ENCODE peak calls at places on chromosomes 16 and 17, in eight cellular contexts. L is HCT116, P is lower leg skin, C is K562, O is ovary, H is sigmoid colon, S is transverse colon, Z is stomach. V is an unnamed sample.

GRCh38 chr16:55944377-55944802 is 69.2 kb upstream of the CES5A start:
- DNase-seq in P (peak), O (peak), C (peak), L (peak), H (peak), Z (peak), S (peak), V (peak)

GRCh38 chr16:1492923-1493745 is at the start of gene TELO2:
- DNase-seq in C (peak), S (peak), L (peak), H (peak), P (peak), Z (peak), O (peak), V (peak)

GRCh38 chr16:70159355-70160348 is 13.9 kb upstream of the CLEC18C start:
- DNase-seq in L (no peak), H (no peak), S (no peak), Z (no peak), P (no peak), C (no peak), O (no peak), V (no peak)

GRCh38 chr17:4161179-4161559 is 18.2 kb downstream of the CYB5D2 start:
- DNase-seq in P (no peak), C (peak), O (no peak), H (no peak), S (no peak), Z (peak), L (no peak), V (peak)

GRCh38 chr17:61362396-61362795 is 37.2 kb upstream of the TBX2 start:
- DNase-seq in Z (no peak), C (no peak), S (no peak), P (no peak), H (no peak), L (no peak), O (no peak), V (no peak)

GRCh38 chr16:56198044-56198754 is 6.9 kb downstream of the GNAO1 start:
- DNase-seq in H (no peak), Z (no peak), L (no peak), O (no peak), S (no peak), C (no peak), P (no peak), V (no peak)

GRCh38 chr17:3573246-3574100 is 15.9 kb upstream of the TRPV3 start:
- DNase-seq in S (no peak), O (no peak), L (no peak), P (no peak), H (no peak), Z (no peak), C (no peak), V (no peak)

GRCh38 chr17:66290097-66290722 is 12.2 kb upstream of the PRKCA start:
- DNase-seq in C (peak), Z (no peak), P (no peak), L (no peak), O (no peak), H (no peak), S (no peak), V (no peak)

GRCh38 chr17:82670661-82671060 is 22.4 kb upstream of the WDR45B start:
- DNase-seq in S (no peak), C (no peak), O (no peak), L (no peak), P (no peak), Z (no peak), H (no peak), V (no peak)

GRCh38 chr17:2952174-2952845 is 111.1 kb downstream of the OR1D5 start:
- DNase-seq in S (no peak), C (no peak), L (no peak), Z (peak), P (no peak), H (peak), O (no peak), V (no peak)

GRCh38 chr17:76490112-76490710 is 11.0 kb downstream of the RHBDF2 start:
- DNase-seq in C (no peak), L (no peak), P (no peak), Z (no peak), S (no peak), H (no peak), O (no peak), V (no peak)

GRCh38 chr17:66540131-66540781 is 237.8 kb downstream of the PRKCA start:
- DNase-seq in O (peak), S (no peak), P (no peak), L (no peak), Z (no peak), H (peak), C (no peak), V (peak)

GRCh38 chr17:37516131-37516561 is 26.5 kb downstream of the DUSP14 start:
- DNase-seq in P (no peak), S (no peak), C (no peak), O (no peak), H (no peak), Z (no peak), L (no peak), V (peak)

GRCh38 chr16:65725156-65725845 is 603.4 kb upstream of the CDH11 start:
- DNase-seq in Z (no peak), C (no peak), L (no peak), S (no peak), O (peak), H (no peak), P (peak), V (no peak)

GRCh38 chr16:47461598-47462266 is 601 bp downstream of the PHKB start:
- DNase-seq in L (peak), S (peak), O (no peak), H (no peak), P (no peak), C (peak), Z (no peak), V (peak)

GRCh38 chr17:2837147-2837561 is 40.9 kb downstream of the RAP1GAP2 start:
- DNase-seq in P (no peak), O (no peak), Z (no peak), C (no peak), L (no peak), S (no peak), H (no peak), V (no peak)

GRCh38 chr16:342455-343213 is 9.9 kb downstream of the AXIN1 start:
- DNase-seq in S (no peak), H (no peak), P (no peak), O (no peak), C (no peak), Z (no peak), L (no peak), V (no peak)

GRCh38 chr17:63278731-63279442 is 167.2 kb downstream of the CYB561 start:
- DNase-seq in C (no peak), Z (no peak), O (no peak), S (no peak), P (no peak), H (no peak), L (no peak), V (no peak)

GRCh38 chr17:63282455-63282854 is 163.7 kb downstream of the CYB561 start:
- DNase-seq in C (no peak), O (no peak), P (no peak), H (no peak), Z (no peak), L (no peak), S (no peak), V (no peak)

GRCh38 chr17:63276821-63277220 is 169.3 kb downstream of the CYB561 start:
- DNase-seq in S (no peak), Z (no peak), P (no peak), C (no peak), O (no peak), L (no peak), H (no peak), V (no peak)

GRCh38 chr17:63277629-63278028 is 168.5 kb downstream of the CYB561 start:
- DNase-seq in H (no peak), P (no peak), S (no peak), O (no peak), Z (no peak), C (no peak), L (no peak), V (no peak)

DNA sequence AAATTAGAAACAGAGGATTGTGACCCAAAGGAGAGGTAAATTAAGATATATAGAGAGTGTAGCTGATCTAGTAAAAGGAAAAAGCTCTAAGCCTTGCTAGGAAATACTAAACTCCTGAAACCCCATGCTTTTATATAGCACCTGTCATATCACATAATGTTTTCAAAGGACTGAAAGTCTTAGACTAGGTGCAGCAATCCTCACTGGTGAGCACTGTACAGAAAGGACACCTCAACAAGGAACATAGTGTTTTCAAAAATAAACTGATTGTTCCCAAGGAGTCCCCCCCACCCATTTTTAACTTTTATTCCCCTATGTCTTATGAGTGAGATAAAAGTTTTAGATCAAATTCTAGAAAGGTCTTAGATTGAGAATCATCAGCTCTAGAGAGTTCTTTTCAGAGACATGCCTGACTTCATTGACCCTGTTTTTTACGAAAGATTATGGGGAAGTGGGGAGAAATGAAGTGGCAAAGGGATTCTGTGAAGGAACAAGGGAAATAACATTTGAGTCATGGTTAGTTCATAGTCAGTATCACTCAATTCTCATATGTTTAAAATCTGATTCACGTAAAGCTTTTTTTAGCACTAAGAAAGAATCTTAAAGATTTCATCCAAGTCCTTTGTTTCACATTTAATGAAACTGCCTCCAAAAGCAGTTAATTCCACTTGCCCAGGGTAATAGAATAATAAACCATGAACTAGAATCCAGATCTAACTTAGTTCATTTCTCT is 166.4 kb downstream of the CYB561 start:
- DNase-seq in C (no peak), Z (no peak), H (no peak), O (no peak), S (no peak), L (no peak), P (no peak), V (no peak)
- TF ChIP-seq POLR2A in C (no peak), Z (no peak), H (no peak), O (no peak), S (no peak), L (no peak), P (no peak), V (no peak)

DNA sequence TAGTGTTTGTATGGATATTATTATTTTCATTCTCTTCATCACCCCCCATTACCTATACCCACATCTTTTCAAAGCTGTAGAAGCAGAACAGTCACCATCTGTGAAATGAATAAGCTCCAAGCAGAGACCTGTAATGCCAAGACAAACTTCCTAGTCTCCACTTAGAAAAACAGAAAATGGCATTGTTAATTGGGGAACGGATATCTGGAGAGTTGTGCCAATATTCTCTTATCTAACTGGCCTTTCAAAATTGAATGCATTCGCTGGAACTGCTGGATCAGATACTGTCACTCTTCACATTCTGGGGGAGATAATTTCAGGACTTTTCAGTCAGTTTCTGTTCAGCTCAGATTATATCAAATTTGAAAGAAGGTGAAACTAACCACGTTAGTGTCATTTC is 464.4 kb upstream of the GOT2 start:
- DNase-seq in Z (no peak), L (no peak), O (no peak), P (no peak), C (no peak), H (no peak), S (no peak), V (no peak)
- TF ChIP-seq POLR2A in Z (no peak), L (no peak), O (no peak), P (no peak), C (no peak), H (no peak), S (no peak), V (no peak)

DNA sequence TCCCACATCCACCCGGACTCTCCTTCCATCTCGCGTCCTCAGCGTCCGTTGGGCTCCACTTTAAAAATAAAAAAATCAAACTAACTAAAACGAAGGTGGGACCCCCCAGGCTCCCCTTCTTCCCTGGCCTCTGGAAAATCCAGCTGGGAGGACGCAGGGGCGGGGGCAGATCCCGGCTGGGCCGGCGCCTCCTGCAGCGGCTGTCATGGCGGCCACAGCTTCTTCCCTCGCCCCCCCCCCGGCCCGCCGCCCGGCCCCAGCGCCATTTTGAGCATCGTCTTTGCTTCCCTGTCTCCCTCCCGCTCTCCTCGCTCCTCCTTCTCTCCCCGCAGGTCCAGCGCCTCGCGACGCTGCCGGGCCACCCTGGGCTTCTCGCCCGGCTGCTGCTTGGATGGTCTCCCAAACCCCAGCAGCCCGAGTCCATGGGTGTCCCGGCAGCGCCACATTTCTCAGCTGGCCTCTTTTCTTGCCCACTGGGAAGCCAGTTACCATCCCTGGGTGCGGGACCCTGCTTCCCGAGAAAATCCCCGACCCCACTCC is 3.3 kb downstream of the HOXB2 start:
- DNase-seq in S (peak), H (peak), P (peak), L (no peak), O (peak), C (peak), Z (no peak), V (no peak)
- TF ChIP-seq POLR2A in S (no peak), H (peak), P (no peak), L (no peak), O (no peak), C (peak), Z (no peak), V (peak)

GRCh38 chr16:30068750-30069574 is 3.4 kb downstream of the ALDOA start:
- DNase-seq in H (no peak), O (no peak), Z (no peak), S (peak), L (no peak), C (peak), P (no peak), V (no peak)
- TF ChIP-seq POLR2A in H (no peak), O (no peak), Z (no peak), S (no peak), L (no peak), C (peak), P (no peak), V (no peak)

GRCh38 chr16:27189335-27189972 is 13.9 kb upstream of the KDM8 start:
- DNase-seq in C (no peak), O (no peak), L (no peak), Z (peak), S (peak), P (no peak), H (no peak), V (no peak)
- TF ChIP-seq POLR2A in C (no peak), O (no peak), L (no peak), Z (no peak), S (no peak), P (no peak), H (no peak), V (no peak)

DNA sequence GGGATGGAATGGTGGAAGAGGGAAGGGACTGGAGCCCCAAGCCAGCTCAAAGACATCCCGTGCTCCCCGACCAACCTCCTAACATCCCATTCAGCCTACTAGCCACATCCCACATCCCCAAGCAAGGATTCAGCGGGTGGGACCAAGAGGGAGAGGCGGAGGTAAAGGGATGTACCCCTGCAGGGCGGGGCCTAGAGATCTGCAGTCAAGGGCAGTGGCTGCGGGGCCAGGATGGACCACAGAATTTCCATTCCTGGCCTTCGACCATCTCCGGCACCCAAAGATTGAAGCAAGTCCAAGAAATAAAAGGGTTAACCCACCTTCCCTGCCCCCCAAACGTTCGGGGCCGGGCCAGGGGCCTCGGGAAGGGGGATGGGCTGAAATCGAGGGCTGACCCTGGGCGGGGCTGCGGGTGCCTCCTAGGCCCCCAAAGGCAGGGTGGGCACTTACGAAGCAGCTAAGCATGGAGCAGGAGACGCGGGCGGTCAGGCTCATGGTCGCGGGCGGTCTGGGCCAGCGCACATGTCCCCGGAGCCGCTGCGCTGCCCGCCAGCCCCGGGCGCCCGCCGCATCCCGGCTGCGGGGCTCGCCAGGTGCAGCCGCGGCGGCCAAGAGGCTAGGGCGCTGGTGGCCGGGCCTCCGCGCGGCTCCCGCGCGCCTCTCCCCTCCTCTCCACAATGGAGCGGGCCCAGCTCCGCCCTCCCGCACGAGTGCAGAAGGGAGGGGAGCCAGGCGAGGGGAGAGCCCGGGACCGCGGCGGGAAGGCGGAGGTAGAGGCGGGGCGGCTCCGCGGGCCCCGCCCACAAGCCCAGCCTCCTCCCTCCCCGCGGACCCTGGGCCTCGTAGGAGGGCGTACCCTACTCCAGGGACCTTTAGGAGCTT is at the start of gene MTMR4:
- DNase-seq in O (peak), P (peak), H (peak), L (peak), S (peak), C (peak), Z (peak), V (peak)
- TF ChIP-seq POLR2A in O (no peak), P (no peak), H (no peak), L (peak), S (no peak), C (no peak), Z (no peak), V (peak)

GRCh38 chr17:7239091-7240027 is at the start of gene PHF23:
- DNase-seq in O (peak), L (peak), P (peak), C (peak), H (peak), S (peak), Z (peak), V (peak)

GRCh38 chr17:7236808-7237207 is 2.4 kb downstream of the PHF23 start:
- DNase-seq in S (no peak), P (no peak), L (no peak), H (peak), O (no peak), Z (no peak), C (no peak), V (no peak)

GRCh38 chr17:7238418-7239090 is 703 bp downstream of the PHF23 start:
- DNase-seq in Z (no peak), P (no peak), C (peak), S (no peak), O (peak), H (peak), L (no peak), V (no peak)

GRCh38 chr17:7237266-7237760 is 1.9 kb downstream of the PHF23 start:
- DNase-seq in Z (no peak), P (no peak), H (no peak), S (no peak), L (no peak), C (no peak), O (no peak), V (no peak)

DNA sequence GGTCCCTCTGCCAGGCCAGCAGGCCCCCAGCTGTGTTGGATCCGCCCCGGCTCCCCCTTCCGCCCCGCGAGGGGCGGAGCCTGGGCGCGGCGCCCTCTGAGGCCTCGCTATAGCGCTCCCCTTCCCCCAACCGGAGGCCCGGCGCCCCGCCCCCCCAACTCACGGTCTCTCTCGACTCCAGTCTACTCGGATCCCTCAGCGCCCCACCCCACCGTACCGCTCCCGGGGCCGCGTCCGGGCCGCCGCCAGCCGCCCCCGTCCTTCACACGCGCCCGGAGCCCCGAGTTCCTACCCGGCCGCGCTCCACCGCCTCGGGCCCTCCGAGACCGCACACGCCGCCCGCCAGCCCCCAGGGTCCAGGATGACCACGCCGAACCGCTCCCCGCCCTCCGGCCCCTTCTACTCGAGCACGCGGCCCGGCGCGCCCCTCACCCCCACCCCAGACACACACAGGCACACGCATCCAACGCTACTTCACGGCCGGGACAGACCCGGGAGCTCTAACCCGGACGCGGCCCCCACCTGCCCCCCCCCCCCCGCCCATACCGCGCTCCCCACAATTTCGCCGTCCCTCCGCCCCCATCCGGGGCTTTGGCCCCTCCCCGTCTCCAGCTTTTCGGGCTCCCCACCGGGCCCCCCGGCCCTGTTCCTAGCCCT is 1.4 kb downstream of the PHF23 start:
- DNase-seq in C (peak), S (peak), P (peak), L (no peak), O (peak), H (peak), Z (peak), V (no peak)
- TF ChIP-seq POLR2A in C (peak), S (peak), P (no peak), L (no peak), O (no peak), H (no peak), Z (no peak), V (peak)

V was measured in H54.